ENCODE peak calls at places on chromosome 5, in six cellular contexts. T is tibial artery, Q is fibroblast of pulmonary artery, M is dorsolateral prefrontal cortex, G is lower leg skin, H is bronchial epithelial cell. E is an unnamed sample.

GRCh38 chr5:8068078-8068477 is 199.1 kb downstream of the MTRR start:
- DNase-seq in T (no peak), Q (no peak), M (no peak), G (no peak), H (no peak), E (no peak)

GRCh38 chr5:158023266-158023665 is 164.3 kb upstream of the CLINT1 start:
- DNase-seq in T (no peak), Q (no peak), M (no peak), G (no peak), H (peak), E (no peak)

GRCh38 chr5:100542086-100542485 is 6.9 kb downstream of the FAM174A start:
- DNase-seq in T (no peak), Q (no peak), M (no peak), G (no peak), H (peak), E (no peak)

GRCh38 chr5:76737131-76737556 is 21.2 kb downstream of the F2R start:
- DNase-seq in T (no peak), Q (no peak), M (no peak), G (no peak), H (no peak), E (no peak)

GRCh38 chr5:42745426-42745825 is 11.2 kb upstream of the CCDC152 start:
- DNase-seq in T (no peak), Q (peak), M (peak), G (no peak), H (no peak), E (no peak)

GRCh38 chr5:82849885-82850284 is 227.3 kb downstream of the TMEM167A start:
- DNase-seq in T (no peak), Q (no peak), M (no peak), G (no peak), H (no peak), E (no peak)

GRCh38 chr5:168227001-168227400 is 64.4 kb upstream of the WWC1 start:
- DNase-seq in T (no peak), Q (peak), M (no peak), G (no peak), H (peak), E (no peak)

GRCh38 chr5:31935702-31936347 is 238.3 kb downstream of the GOLPH3 start:
- DNase-seq in T (no peak), Q (peak), M (no peak), G (peak), H (peak), E (no peak)

GRCh38 chr5:136043968-136044610 is 15.3 kb downstream of the TGFBI start:
- DNase-seq in T (peak), Q (no peak), M (no peak), G (no peak), H (no peak), E (no peak)

GRCh38 chr5:111960466-111961215 is 203.6 kb upstream of the NREP start:
- DNase-seq in T (no peak), Q (peak), M (no peak), G (no peak), H (peak), E (no peak)

GRCh38 chr5:172999351-172999973 is 15.9 kb downstream of the ATP6V0E1 start:
- DNase-seq in T (no peak), Q (no peak), M (no peak), G (no peak), H (peak), E (no peak)
- TF ChIP-seq CTCF in T (no peak), Q (no peak), M (no peak), G (no peak), H (no peak), E (no peak)

DNA sequence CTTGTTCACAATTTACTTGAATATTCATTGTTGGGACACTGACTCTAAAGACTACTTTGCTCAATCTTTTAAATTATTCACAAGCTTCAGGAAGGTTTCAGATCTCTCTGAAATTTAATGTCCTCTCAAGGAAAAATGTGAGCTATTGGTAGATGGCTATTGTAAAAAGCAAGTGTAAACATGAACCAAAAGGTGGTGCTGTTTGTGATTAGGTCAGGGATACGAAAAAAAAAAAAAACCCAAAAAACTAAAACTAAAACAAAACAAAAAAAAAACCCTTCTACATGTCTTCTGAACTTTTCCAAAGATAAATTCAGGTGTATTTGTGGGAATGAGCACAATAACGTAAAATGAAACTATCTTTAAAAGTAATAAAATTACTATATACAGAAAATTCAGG is 193.8 kb downstream of the SLF1 start:
- DNase-seq in T (no peak), Q (no peak), M (no peak), G (no peak), H (no peak), E (no peak)
- TF ChIP-seq CTCF in T (no peak), Q (no peak), M (no peak), G (no peak), H (no peak), E (no peak)

GRCh38 chr5:68286612-68286912 is 71.0 kb downstream of the PIK3R1 start:
- DNase-seq in T (no peak), Q (no peak), M (no peak), G (no peak), H (no peak), E (no peak)
- TF ChIP-seq CTCF in T (no peak), Q (no peak), M (no peak), G (no peak), H (no peak), E (no peak)

DNA sequence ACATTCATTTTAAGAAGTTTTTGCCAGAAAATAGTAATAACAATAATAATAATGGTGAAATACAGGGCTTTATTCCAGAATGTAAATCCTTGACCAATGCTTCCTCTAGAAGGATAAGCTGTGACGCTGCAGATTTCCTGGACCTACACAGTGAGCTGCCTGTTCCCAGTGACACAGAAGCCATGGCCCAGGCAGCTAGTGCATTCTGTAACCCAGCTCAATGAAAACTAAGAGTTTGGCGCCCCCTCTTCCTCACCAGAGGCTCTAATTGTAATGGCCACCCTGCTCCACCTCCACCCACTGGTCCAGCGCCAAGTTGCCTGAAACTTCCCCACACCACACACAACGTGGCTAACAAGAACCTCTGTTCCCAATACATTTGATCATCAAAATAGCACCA is 248.2 kb downstream of the CETN3 start:
- DNase-seq in T (peak), Q (peak), M (no peak), G (peak), H (peak), E (no peak)
- TF ChIP-seq CTCF in T (no peak), Q (peak), M (no peak), G (no peak), H (peak), E (peak)

DNA sequence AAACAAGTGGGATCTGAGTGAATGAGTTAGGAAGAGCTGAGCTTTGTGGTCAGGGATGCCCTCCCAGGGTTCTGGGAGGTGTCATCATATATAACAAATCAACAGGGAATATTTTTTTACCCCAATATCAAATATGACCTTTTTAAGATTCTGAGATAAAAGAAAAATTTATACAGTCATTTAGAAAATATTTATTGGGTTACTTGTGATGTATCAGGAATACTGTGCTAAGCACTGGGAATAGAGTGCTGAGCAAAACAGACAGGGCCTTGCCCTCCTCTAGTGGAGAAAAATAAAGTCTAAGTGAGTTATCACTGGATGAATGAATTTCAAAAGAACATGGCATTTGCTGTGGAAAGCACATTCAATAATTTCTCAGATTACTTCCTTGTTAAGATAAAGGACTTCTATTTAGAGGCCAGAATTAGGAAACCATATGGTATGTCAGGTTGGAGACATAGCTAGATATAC is 102.9 kb downstream of the BOD1 start:
- DNase-seq in T (no peak), Q (no peak), M (no peak), G (no peak), H (no peak), E (no peak)
- TF ChIP-seq CTCF in T (no peak), Q (no peak), M (no peak), G (no peak), H (no peak), E (peak)

GRCh38 chr5:177458122-177458681 is 11.6 kb downstream of the PRR7 start:
- DNase-seq in T (no peak), Q (no peak), M (no peak), G (no peak), H (no peak), E (no peak)

GRCh38 chr5:177458912-177459350 is 12.3 kb downstream of the PRR7 start:
- DNase-seq in T (no peak), Q (no peak), M (no peak), G (no peak), H (no peak), E (no peak)

GRCh38 chr5:177455661-177456590 is 9.3 kb downstream of the PRR7 start:
- DNase-seq in T (peak), Q (peak), M (peak), G (peak), H (peak), E (peak)

GRCh38 chr5:177456591-177456964 is 10.0 kb downstream of the PRR7 start:
- DNase-seq in T (no peak), Q (no peak), M (no peak), G (no peak), H (no peak), E (no peak)

GRCh38 chr5:177457239-177458121 is 10.9 kb downstream of the PRR7 start:
- DNase-seq in T (peak), Q (peak), M (peak), G (peak), H (peak), E (peak)
- TF ChIP-seq CTCF in T (peak), Q (peak), M (peak), G (no peak), H (peak), E (peak)

DNA sequence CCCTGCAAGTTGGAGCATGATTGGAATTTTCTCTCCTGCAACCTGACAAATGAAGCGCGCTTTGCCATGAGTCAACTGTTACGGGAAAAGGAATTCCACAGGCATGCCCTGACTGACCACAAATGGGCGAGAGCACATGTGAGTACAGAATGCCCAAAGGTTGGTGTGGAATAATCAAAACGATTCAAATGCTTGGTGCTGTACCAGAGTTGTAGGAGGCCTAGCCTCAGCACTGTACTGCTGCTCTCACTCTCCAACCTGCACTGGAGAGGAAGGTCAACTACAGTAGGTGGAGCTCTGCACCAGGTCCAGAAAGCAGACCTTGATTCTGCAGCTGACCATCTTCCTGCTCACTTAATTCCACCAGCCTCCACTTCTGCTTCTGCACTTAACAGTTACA is 406.9 kb upstream of the ACTBL2 start:
- DNase-seq in T (no peak), Q (peak), M (no peak), G (no peak), H (peak), E (no peak)
- TF ChIP-seq CTCF in T (no peak), Q (peak), M (no peak), G (no peak), H (peak), E (peak)

GRCh38 chr5:124538931-124539330 is 207.5 kb downstream of the ZNF608 start:
- DNase-seq in T (no peak), Q (no peak), M (no peak), G (no peak), H (no peak), E (no peak)

GRCh38 chr5:124546643-124547042 is 199.8 kb downstream of the ZNF608 start:
- DNase-seq in T (no peak), Q (peak), M (no peak), G (no peak), H (peak), E (no peak)

DNA sequence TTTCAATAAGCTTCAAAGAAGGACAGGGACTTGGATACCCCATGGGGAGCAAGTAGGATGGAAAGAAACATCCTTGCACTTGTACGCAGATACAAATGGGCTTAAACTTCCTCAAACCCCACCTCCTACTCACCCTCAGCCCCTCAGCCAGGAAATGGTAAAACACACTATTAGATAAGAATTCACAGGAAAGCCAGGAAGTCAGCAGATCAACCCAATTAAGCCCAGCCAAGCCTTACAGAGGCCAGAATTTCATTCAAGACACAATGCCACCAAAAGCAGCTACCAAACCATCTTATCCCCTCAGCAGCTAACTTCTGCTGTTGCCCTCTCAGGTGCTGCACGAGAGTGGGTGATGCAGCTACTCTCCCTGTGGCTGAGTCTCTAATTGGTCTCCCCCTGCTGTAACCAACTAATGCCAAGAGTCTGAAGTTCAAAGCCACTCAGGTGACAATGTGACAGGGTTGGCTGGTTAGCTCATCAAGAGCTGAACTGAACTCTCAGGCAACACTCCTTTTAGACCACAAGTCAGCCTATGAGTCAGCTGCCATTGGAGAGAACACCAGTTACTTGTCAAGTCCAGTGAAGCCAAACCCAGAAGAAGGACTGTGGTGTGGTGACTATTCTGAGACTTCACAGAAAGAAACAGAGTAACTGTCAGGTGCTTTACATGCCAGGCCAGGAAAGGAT is 201.9 kb downstream of the ZNF608 start:
- DNase-seq in T (no peak), Q (no peak), M (no peak), G (no peak), H (peak), E (no peak)
- TF ChIP-seq CTCF in T (no peak), Q (no peak), M (no peak), G (no peak), H (no peak), E (no peak)

GRCh38 chr5:96175090-96175489 is 213.4 kb upstream of the ELL2 start:
- DNase-seq in T (no peak), Q (peak), M (no peak), G (no peak), H (no peak), E (no peak)
- TF ChIP-seq CTCF in T (peak), Q (peak), M (peak), G (no peak), H (peak), E (peak)

GRCh38 chr5:161676109-161676508 is 9.4 kb upstream of the GABRA6 start:
- DNase-seq in T (no peak), Q (no peak), M (no peak), G (no peak), H (peak), E (no peak)
- TF ChIP-seq CTCF in T (no peak), Q (no peak), M (no peak), G (no peak), H (peak), E (peak)

E was measured in osteocyte.